ENCODE peak calls at places on chromosomes 11 and 22, in six cellular contexts. One of them, this sample, is unnamed.
A peak's percentile ranks its signal among the peaks of the same experiment; 100 is the strongest.

GRCh38 chr22:44898236-44898635 is 111.6 kb downstream of the PHF21B start:
- DNase-seq in colonic mucosa: no peak
- DNase-seq in fibroblast of mammary gland: no peak
- DNase-seq in frontal cortex: no peak
- DNase-seq in EL: no peak
- DNase-seq in amniotic epithelial cell: no peak
- DNase-seq in this sample: no peak

GRCh38 chr11:103586756-103587155 is 449.7 kb upstream of the DDI1 start:
- DNase-seq in EL: no peak
- DNase-seq in frontal cortex: no peak
- DNase-seq in fibroblast of mammary gland: no peak
- DNase-seq in colonic mucosa: no peak
- DNase-seq in amniotic epithelial cell: peak; percentile 14
- DNase-seq in this sample: no peak

GRCh38 chr11:12473366-12473765 is 96.0 kb downstream of the PARVA start:
- DNase-seq in fibroblast of mammary gland: no peak
- DNase-seq in frontal cortex: no peak
- DNase-seq in EL: no peak
- DNase-seq in amniotic epithelial cell: no peak
- DNase-seq in colonic mucosa: no peak
- DNase-seq in this sample: no peak

GRCh38 chr11:92440701-92441338 is 216.2 kb downstream of the FAT3 start:
- DNase-seq in colonic mucosa: no peak
- DNase-seq in EL: peak; percentile 30
- DNase-seq in amniotic epithelial cell: no peak
- DNase-seq in frontal cortex: no peak
- DNase-seq in fibroblast of mammary gland: no peak
- DNase-seq in this sample: no peak

GRCh38 chr11:120605469-120605868 is 93.9 kb downstream of the GRIK4 start:
- DNase-seq in frontal cortex: no peak
- DNase-seq in amniotic epithelial cell: no peak
- DNase-seq in EL: no peak
- DNase-seq in fibroblast of mammary gland: no peak
- DNase-seq in colonic mucosa: no peak
- DNase-seq in this sample: no peak

GRCh38 chr22:38437416-38437815 is 17.6 kb downstream of the KCNJ4 start:
- DNase-seq in frontal cortex: no peak
- DNase-seq in colonic mucosa: no peak
- DNase-seq in fibroblast of mammary gland: no peak
- DNase-seq in EL: no peak
- DNase-seq in amniotic epithelial cell: peak; percentile 36
- DNase-seq in this sample: no peak

GRCh38 chr11:85685131-85685819 is 720 bp downstream of the CCDC89 start:
- DNase-seq in colonic mucosa: no peak
- DNase-seq in fibroblast of mammary gland: peak; percentile 55
- DNase-seq in amniotic epithelial cell: peak; percentile 32
- DNase-seq in EL: no peak
- DNase-seq in frontal cortex: no peak
- DNase-seq in this sample: no peak

GRCh38 chr11:114141863-114142590 is 82.5 kb downstream of the ZBTB16 start:
- DNase-seq in amniotic epithelial cell: no peak
- DNase-seq in colonic mucosa: no peak
- DNase-seq in EL: no peak
- DNase-seq in fibroblast of mammary gland: no peak
- DNase-seq in frontal cortex: no peak
- DNase-seq in this sample: no peak

GRCh38 chr11:111059726-111060125 is 185.8 kb upstream of the POU2AF2 start:
- DNase-seq in colonic mucosa: no peak
- DNase-seq in fibroblast of mammary gland: peak; percentile 53
- DNase-seq in frontal cortex: no peak
- DNase-seq in amniotic epithelial cell: peak; percentile 35
- DNase-seq in EL: peak; percentile 66
- DNase-seq in this sample: no peak

GRCh38 chr22:31122532-31123291 is at the start of gene INPP5J:
- DNase-seq in colonic mucosa: peak; percentile 84
- DNase-seq in EL: peak; percentile 76
- DNase-seq in frontal cortex: no peak
- DNase-seq in fibroblast of mammary gland: peak; percentile 36
- DNase-seq in amniotic epithelial cell: peak; percentile 58
- DNase-seq in this sample: peak; percentile 84

GRCh38 chr22:46946383-46946965 is 184.0 kb downstream of the TBC1D22A start:
- DNase-seq in colonic mucosa: peak; percentile 12
- DNase-seq in frontal cortex: no peak
- DNase-seq in EL: no peak
- DNase-seq in amniotic epithelial cell: no peak
- DNase-seq in fibroblast of mammary gland: no peak
- DNase-seq in this sample: no peak

GRCh38 chr11:118338637-118339061 is 3.9 kb downstream of the CD3D start:
- DNase-seq in colonic mucosa: peak; percentile 56
- DNase-seq in fibroblast of mammary gland: no peak
- DNase-seq in EL: no peak
- DNase-seq in amniotic epithelial cell: no peak
- DNase-seq in frontal cortex: no peak
- DNase-seq in this sample: no peak